ENCODE peak calls at places on chromosome 2, in nine cellular contexts. D is heart left ventricle; U is thoracic aorta; H is epithelial cell of esophagus; A is nephron progenitor cell; P is RWPE2; E is CD8-positive, alpha-beta T cell; K is GM12865; F is brain microvascular endothelial cell. B is an unnamed sample.

GRCh38 chr2:164150601-164151000 is 414.8 kb upstream of the FIGN start:
- DNase-seq in A (no peak), H (peak), K (no peak), F (no peak), P (no peak), U (no peak), E (no peak), D (no peak), B (no peak)

GRCh38 chr2:23299796-23300195 is 85.2 kb upstream of the KLHL29 start:
- DNase-seq in K (no peak), H (no peak), P (no peak), U (no peak), E (no peak), D (no peak), F (no peak), A (no peak), B (no peak)

GRCh38 chr2:26612522-26613240 is 28.5 kb downstream of the CIB4 start:
- DNase-seq in A (no peak), U (no peak), H (no peak), K (no peak), F (no peak), P (no peak), E (no peak), D (peak), B (no peak)

GRCh38 chr2:222320441-222321395 is 21.9 kb upstream of the PAX3 start:
- DNase-seq in K (no peak), E (no peak), U (no peak), A (peak), F (no peak), H (no peak), D (peak), P (peak), B (no peak)

GRCh38 chr2:53475320-53475719 is 292.3 kb upstream of the CHAC2 start:
- DNase-seq in E (no peak), P (no peak), H (peak), K (no peak), D (no peak), A (no peak), U (no peak), F (peak), B (peak)

GRCh38 chr2:60302377-60303126 is 250.9 kb downstream of the BCL11A start:
- DNase-seq in F (no peak), U (no peak), K (no peak), H (peak), P (no peak), D (no peak), A (no peak), E (no peak), B (no peak)

GRCh38 chr2:65231892-65232477 is 4.4 kb downstream of the ACTR2 start:
- DNase-seq in E (no peak), K (peak), A (no peak), F (peak), P (no peak), D (no peak), U (no peak), H (peak), B (no peak)

GRCh38 chr2:195639959-195640358 is 17.1 kb upstream of the SLC39A10 start:
- DNase-seq in K (no peak), P (no peak), F (no peak), E (no peak), U (no peak), D (no peak), H (no peak), A (no peak), B (no peak)

GRCh38 chr2:179580378-179581146 is 280.9 kb downstream of the ZNF385B start:
- DNase-seq in E (no peak), H (no peak), F (no peak), K (no peak), U (no peak), A (no peak), D (peak), P (no peak), B (no peak)

GRCh38 chr2:124209441-124209840 is 184.4 kb downstream of the CNTNAP5 start:
- DNase-seq in U (no peak), K (no peak), F (no peak), P (no peak), E (no peak), D (no peak), A (no peak), H (no peak), B (no peak)

GRCh38 chr2:174680221-174680620 is 82.6 kb upstream of the WIPF1 start:
- DNase-seq in K (no peak), D (no peak), E (no peak), H (no peak), A (no peak), P (no peak), F (no peak), U (no peak), B (no peak)

DNA sequence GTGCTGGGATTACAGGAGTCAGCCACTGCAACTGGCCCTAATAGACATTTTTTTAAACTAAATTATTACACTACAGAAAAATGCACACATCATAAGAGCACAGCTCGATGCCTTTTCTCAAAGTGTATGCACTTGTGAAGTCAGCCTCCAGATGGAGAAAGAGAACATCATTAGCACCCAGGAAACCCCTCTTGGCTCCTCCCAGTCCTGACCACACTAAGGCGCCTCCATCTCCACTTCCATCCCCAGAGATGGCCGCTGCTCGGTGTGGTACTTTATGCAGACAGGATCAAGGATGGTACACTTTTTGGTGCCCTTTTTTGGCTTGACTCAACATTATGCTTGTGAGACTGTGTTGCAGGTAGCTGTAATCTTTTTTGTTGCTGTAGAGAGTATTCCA is 34.8 kb downstream of the RRM2 start:
- DNase-seq in A (no peak), D (no peak), F (no peak), H (no peak), K (no peak), U (no peak), P (no peak), E (no peak), B (no peak)
- TF ChIP-seq CTCF in A (no peak), D (no peak), F (no peak), H (no peak), K (no peak), U (no peak), P (no peak), E (no peak), B (no peak)

GRCh38 chr2:12089496-12089895 is 343.1 kb downstream of the LPIN1 start:
- DNase-seq in F (no peak), D (no peak), U (no peak), K (no peak), E (no peak), H (no peak), A (no peak), P (no peak), B (no peak)
- TF ChIP-seq CTCF in F (no peak), D (no peak), U (no peak), K (no peak), E (no peak), H (no peak), A (no peak), P (no peak), B (no peak)

DNA sequence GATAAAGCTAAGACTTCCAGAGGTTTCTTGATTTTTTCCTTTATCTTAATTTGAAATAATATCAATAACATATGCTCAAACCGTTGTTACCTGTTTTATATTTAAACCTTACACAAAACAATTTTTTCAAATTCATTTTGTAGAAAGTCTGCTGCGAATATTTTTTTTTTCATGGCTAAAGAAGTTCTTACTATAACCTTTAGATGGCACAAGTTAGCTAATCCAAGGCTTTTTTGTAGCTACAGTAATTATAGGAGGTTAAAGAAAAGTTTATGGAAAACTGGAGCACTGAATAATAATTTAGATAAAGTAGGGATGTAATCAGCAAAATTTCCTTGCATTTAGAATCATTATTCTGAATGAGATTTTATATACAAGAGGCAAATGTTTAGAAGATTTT is 78.0 kb upstream of the PNPT1 start:
- DNase-seq in F (no peak), P (no peak), A (no peak), D (no peak), H (peak), E (no peak), U (no peak), K (no peak), B (peak)
- TF ChIP-seq CTCF in F (peak), P (peak), A (peak), D (peak), H (peak), E (no peak), U (peak), K (peak), B (peak)

DNA sequence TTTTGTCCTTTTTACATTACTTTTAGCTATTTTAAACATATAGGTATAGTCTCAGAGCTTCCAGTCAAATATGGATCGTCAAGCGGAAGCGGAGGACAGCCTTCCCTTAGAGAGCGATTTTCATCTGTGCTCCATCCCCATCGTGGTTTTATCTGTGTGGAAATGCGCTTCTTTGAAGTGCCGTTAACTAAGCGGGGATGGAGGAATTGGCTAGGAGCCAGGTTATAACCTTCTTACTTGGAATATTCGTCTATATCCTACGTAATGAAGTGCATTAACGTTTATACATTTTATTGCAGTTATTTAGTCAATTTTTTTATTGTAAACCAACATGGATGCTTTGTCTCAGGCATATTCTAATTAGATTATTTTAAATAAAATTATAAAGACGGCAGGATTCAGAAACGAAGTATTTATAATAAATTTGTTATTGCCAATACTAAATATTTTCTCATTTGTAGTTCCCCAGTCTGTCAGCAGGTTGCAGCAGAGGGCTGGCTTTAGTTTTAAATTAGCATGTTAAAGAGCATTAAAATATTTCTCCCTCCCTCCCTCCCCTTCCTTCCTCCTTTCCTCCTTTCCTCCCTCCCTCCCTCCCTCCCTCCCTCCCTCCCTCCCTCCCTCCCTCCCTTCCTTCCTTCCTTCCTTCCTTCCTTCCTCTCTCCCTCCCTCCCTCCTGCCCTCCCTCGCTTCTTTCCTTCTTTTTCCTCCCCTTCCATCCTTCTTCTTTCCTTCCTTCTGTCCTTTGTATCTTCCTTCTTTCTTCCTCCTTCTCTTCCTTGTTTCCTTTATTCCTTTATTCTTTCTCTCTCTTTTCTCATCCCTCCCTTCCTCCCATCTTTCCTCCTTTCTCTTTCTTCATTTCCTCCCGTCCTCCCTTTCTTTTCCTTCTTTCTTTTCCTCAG is 80.6 kb upstream of the DOCK10 start:
- DNase-seq in H (peak), E (peak), A (peak), P (no peak), F (peak), D (no peak), U (no peak), K (peak), B (peak)
- TF ChIP-seq CTCF in H (peak), E (peak), A (peak), P (peak), F (peak), D (no peak), U (peak), K (peak), B (peak)

GRCh38 chr2:200812122-200813022 is 662 bp downstream of the BZW1 start:
- DNase-seq in U (peak), P (peak), A (peak), E (peak), K (peak), H (peak), D (peak), F (no peak), B (peak)
- TF ChIP-seq CTCF in U (peak), P (peak), A (peak), E (peak), K (peak), H (peak), D (peak), F (peak), B (peak)

GRCh38 chr2:11835403-11835802 is 89.0 kb downstream of the LPIN1 start:
- DNase-seq in E (no peak), F (no peak), A (no peak), U (no peak), H (no peak), K (no peak), D (no peak), P (no peak), B (no peak)
- TF ChIP-seq CTCF in E (no peak), F (peak), A (no peak), U (no peak), H (peak), K (no peak), D (no peak), P (peak), B (peak)

DNA sequence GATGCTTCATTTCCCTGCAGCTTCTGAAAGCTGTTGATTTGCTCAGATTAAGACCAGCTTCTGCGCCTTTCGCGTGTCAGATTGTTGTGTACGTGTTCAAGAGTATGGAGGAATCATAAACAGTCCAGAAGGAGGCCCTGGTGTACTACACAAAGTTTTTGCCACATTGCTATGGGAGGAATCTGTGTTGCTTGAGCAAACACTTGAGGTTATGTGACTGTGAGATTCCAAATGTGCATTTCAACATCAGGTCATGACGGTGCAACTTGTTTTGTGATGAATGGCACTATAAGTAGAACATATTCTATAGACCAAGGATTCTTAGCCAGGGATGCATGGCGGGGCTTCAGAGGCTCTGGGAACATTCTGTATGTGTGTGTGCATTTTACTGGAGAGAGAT is 35.0 kb downstream of the SRSF7 start:
- DNase-seq in U (no peak), D (no peak), F (peak), A (no peak), E (no peak), H (peak), K (no peak), P (no peak), B (peak)
- TF ChIP-seq CTCF in U (no peak), D (no peak), F (no peak), A (no peak), E (no peak), H (no peak), K (no peak), P (no peak), B (no peak)

GRCh38 chr2:218607436-218608115 is at the start of gene PLCD4:
- DNase-seq in A (peak), D (peak), E (no peak), P (peak), K (no peak), H (peak), U (peak), F (peak), B (peak)
- TF ChIP-seq CTCF in A (no peak), D (no peak), E (no peak), P (no peak), K (no peak), H (peak), U (no peak), F (peak), B (no peak)

DNA sequence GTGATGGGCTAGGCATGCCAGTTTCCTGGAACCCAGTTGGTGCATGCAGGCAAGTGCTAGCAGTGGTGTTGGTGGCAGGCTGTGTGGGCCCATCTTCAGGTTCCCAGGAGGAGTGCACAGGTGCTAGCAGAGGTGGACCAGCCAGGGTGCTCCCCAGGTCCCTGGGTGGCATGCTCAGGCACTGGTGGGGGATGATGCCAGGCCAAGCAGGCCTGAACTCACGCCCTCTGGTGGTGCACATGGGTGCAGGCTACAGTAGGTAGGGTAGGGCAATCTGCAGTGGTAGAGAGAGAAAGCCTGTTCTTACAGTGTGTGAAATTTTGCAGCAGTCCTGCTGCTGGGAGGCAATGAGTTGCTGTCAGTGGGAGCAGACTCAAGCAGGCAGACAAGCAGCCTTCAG is 1651.8 kb downstream of the DPP10 start:
- DNase-seq in U (no peak), A (no peak), F (no peak), K (no peak), H (no peak), P (no peak), D (no peak), E (no peak), B (no peak)
- TF ChIP-seq CTCF in U (no peak), A (no peak), F (no peak), K (no peak), H (no peak), P (peak), D (no peak), E (no peak), B (no peak)

GRCh38 chr2:237482485-237482884 is 4.6 kb upstream of the MLPH start:
- DNase-seq in P (no peak), A (no peak), H (peak), E (no peak), K (no peak), D (peak), F (no peak), U (no peak), B (no peak)

GRCh38 chr2:237485304-237485703 is 1.7 kb upstream of the MLPH start:
- DNase-seq in E (no peak), A (no peak), H (no peak), F (no peak), K (no peak), P (no peak), D (no peak), U (no peak), B (no peak)

GRCh38 chr2:237485844-237486243 is 1.2 kb upstream of the MLPH start:
- DNase-seq in P (no peak), K (no peak), H (no peak), U (no peak), E (no peak), D (no peak), A (no peak), F (no peak), B (no peak)

GRCh38 chr2:237480988-237481387 is 6.1 kb upstream of the MLPH start:
- DNase-seq in F (no peak), E (no peak), K (no peak), U (no peak), P (no peak), H (no peak), A (no peak), D (no peak), B (no peak)

GRCh38 chr2:237483018-237483731 is 3.9 kb upstream of the MLPH start:
- DNase-seq in E (no peak), D (no peak), F (peak), A (no peak), K (peak), P (no peak), H (peak), U (no peak), B (peak)
- TF ChIP-seq CTCF in E (no peak), D (no peak), F (peak), A (peak), K (no peak), P (no peak), H (peak), U (no peak), B (peak)